ENCODE peak calls at places on chromosome 11, in seven cellular contexts. F is WTC11, I is GM12865, G is adrenal gland, R is heart right ventricle, E is Calu3, K is nephron progenitor cell. H is an unnamed sample.

GRCh38 chr11:87972133-87972532 is 203.1 kb downstream of the RAB38 start:
- DNase-seq in F (no peak), I (peak), G (no peak), R (no peak), E (no peak), K (no peak), H (no peak)

GRCh38 chr11:134981824-134982223 is 569.8 kb upstream of the B3GAT1 start:
- DNase-seq in F (no peak), I (no peak), G (no peak), R (no peak), E (no peak), K (no peak), H (no peak)

GRCh38 chr11:75786101-75786736 is 17.6 kb downstream of the DGAT2 start:
- DNase-seq in F (no peak), I (no peak), G (no peak), R (no peak), E (peak), K (no peak), H (no peak)

GRCh38 chr11:9315078-9315688 is 790 bp upstream of the TMEM41B start:
- DNase-seq in F (no peak), I (no peak), G (peak), R (no peak), E (peak), K (no peak), H (peak)

GRCh38 chr11:121479355-121479754 is 26.6 kb upstream of the SORL1-AS1 start:
- DNase-seq in F (peak), I (no peak), G (no peak), R (no peak), E (no peak), K (peak), H (no peak)

GRCh38 chr11:115616941-115617340 is 112.7 kb upstream of the CADM1 start:
- DNase-seq in F (no peak), I (no peak), G (peak), R (peak), E (no peak), K (peak), H (no peak)

GRCh38 chr11:71482216-71482615 is 29.2 kb downstream of the NADSYN1 start:
- DNase-seq in F (no peak), I (no peak), G (no peak), R (no peak), E (no peak), K (no peak), H (no peak)

GRCh38 chr11:6695377-6695776 is 12.2 kb upstream of the MRPL17 start:
- DNase-seq in F (no peak), I (no peak), G (peak), R (peak), E (no peak), K (no peak), H (no peak)

GRCh38 chr11:61972112-61972795 is 4.8 kb upstream of the FTH1 start:
- DNase-seq in F (no peak), I (no peak), G (no peak), R (no peak), E (peak), K (no peak), H (no peak)

GRCh38 chr11:43975631-43976030 is 33.2 kb downstream of the C11orf96 start:
- DNase-seq in F (no peak), I (no peak), G (no peak), R (no peak), E (no peak), K (no peak), H (no peak)

GRCh38 chr11:47248304-47248663 is 330 bp downstream of the ACP2 start:
- DNase-seq in F (no peak), I (peak), G (no peak), R (peak), E (no peak), K (no peak), H (no peak)

GRCh38 chr11:33670250-33671011 is 30.2 kb downstream of the C11orf91 start:
- DNase-seq in F (no peak), I (peak), G (no peak), R (no peak), E (no peak), K (no peak), H (no peak)

GRCh38 chr11:66848671-66849500 is 5.6 kb downstream of the RCE1 start:
- DNase-seq in F (no peak), I (no peak), G (peak), R (no peak), E (no peak), K (no peak), H (no peak)

GRCh38 chr11:27471588-27472397 is 797 bp downstream of the LGR4 start:
- DNase-seq in F (peak), I (peak), G (peak), R (peak), E (peak), K (peak), H (peak)

GRCh38 chr11:9473408-9473807 is 12.6 kb downstream of the ZNF143 start:
- DNase-seq in F (no peak), I (no peak), G (no peak), R (no peak), E (no peak), K (no peak), H (no peak)

GRCh38 chr11:22244986-22245592 is 52.2 kb downstream of the ANO5 start:
- DNase-seq in F (peak), I (peak), G (peak), R (peak), E (peak), K (peak), H (peak)

GRCh38 chr11:108609681-108610080 is 16.1 kb upstream of the EXPH5 start:
- DNase-seq in F (no peak), I (no peak), G (no peak), R (no peak), E (no peak), K (no peak), H (no peak)

GRCh38 chr11:107705027-107705426 is 6.8 kb downstream of the SLN start:
- DNase-seq in F (no peak), I (no peak), G (no peak), R (no peak), E (no peak), K (no peak), H (no peak)

GRCh38 chr11:104222464-104222863 is 58.5 kb upstream of the PDGFD start:
- DNase-seq in F (no peak), I (peak), G (no peak), R (no peak), E (no peak), K (no peak), H (no peak)

GRCh38 chr11:11265994-11266606 is 87.0 kb downstream of the CSNK2A3 start:
- DNase-seq in F (peak), I (peak), G (no peak), R (peak), E (peak), K (peak), H (peak)

GRCh38 chr11:126753990-126754389 is 246.6 kb downstream of the KIRREL3 start:
- DNase-seq in F (no peak), I (no peak), G (no peak), R (no peak), E (no peak), K (no peak), H (no peak)

GRCh38 chr11:125842319-125842948 is 9.3 kb downstream of the PATE4 start:
- DNase-seq in F (no peak), I (no peak), G (no peak), R (no peak), E (no peak), K (no peak), H (no peak)

GRCh38 chr11:34311126-34311525 is 46.7 kb downstream of the ABTB2 start:
- DNase-seq in F (no peak), I (no peak), G (no peak), R (peak), E (no peak), K (no peak), H (no peak)

GRCh38 chr11:13831707-13832106 is 130.8 kb upstream of the SPON1 start:
- DNase-seq in F (no peak), I (no peak), G (no peak), R (no peak), E (no peak), K (no peak), H (no peak)

GRCh38 chr11:21727102-21727501 is 465.8 kb upstream of the ANO5 start:
- DNase-seq in F (no peak), I (no peak), G (no peak), R (no peak), E (no peak), K (no peak), H (no peak)

GRCh38 chr11:80317612-80318011 is 876.8 kb upstream of the TENM4 start:
- DNase-seq in F (no peak), I (no peak), G (no peak), R (no peak), E (no peak), K (no peak), H (no peak)

GRCh38 chr11:80320226-80320625 is 879.4 kb upstream of the TENM4 start:
- DNase-seq in F (no peak), I (no peak), G (no peak), R (no peak), E (no peak), K (no peak), H (no peak)

GRCh38 chr11:80315263-80315662 is 874.4 kb upstream of the TENM4 start:
- DNase-seq in F (no peak), I (no peak), G (no peak), R (no peak), E (no peak), K (no peak), H (no peak)

GRCh38 chr11:80320765-80321164 is 879.9 kb upstream of the TENM4 start:
- DNase-seq in F (peak), I (peak), G (no peak), R (no peak), E (no peak), K (no peak), H (no peak)
- TF ChIP-seq CTCF in F (peak), I (peak), G (no peak), R (no peak), E (no peak), K (no peak), H (no peak)

GRCh38 chr11:64866173-64866491 is 12.3 kb downstream of the EHD1 start:
- DNase-seq in F (no peak), I (peak), G (no peak), R (no peak), E (no peak), K (no peak), H (no peak)

GRCh38 chr11:64864473-64865285 is 13.7 kb downstream of the EHD1 start:
- DNase-seq in F (no peak), I (peak), G (peak), R (peak), E (no peak), K (no peak), H (no peak)

GRCh38 chr11:64863381-64864060 is 14.9 kb downstream of the EHD1 start:
- DNase-seq in F (no peak), I (no peak), G (no peak), R (no peak), E (no peak), K (no peak), H (no peak)

GRCh38 chr11:64864135-64864472 is 14.3 kb downstream of the EHD1 start:
- DNase-seq in F (no peak), I (peak), G (no peak), R (no peak), E (no peak), K (no peak), H (no peak)

GRCh38 chr11:64865286-64866172 is 12.9 kb downstream of the EHD1 start:
- DNase-seq in F (no peak), I (peak), G (no peak), R (no peak), E (no peak), K (no peak), H (no peak)
- TF ChIP-seq CTCF in F (no peak), I (no peak), G (no peak), R (no peak), E (no peak), K (no peak), H (no peak)

GRCh38 chr11:100825610-100826009 is 138.5 kb downstream of the ARHGAP42 start:
- DNase-seq in F (no peak), I (no peak), G (no peak), R (no peak), E (no peak), K (no peak), H (no peak)

GRCh38 chr11:100831929-100832480 is 144.9 kb downstream of the ARHGAP42 start:
- DNase-seq in F (no peak), I (no peak), G (no peak), R (no peak), E (no peak), K (no peak), H (no peak)

GRCh38 chr11:100830978-100831732 is 144.1 kb downstream of the ARHGAP42 start:
- DNase-seq in F (no peak), I (no peak), G (no peak), R (peak), E (no peak), K (no peak), H (no peak)

GRCh38 chr11:100830295-100830694 is 143.2 kb downstream of the ARHGAP42 start:
- DNase-seq in F (no peak), I (no peak), G (no peak), R (no peak), E (no peak), K (peak), H (peak)

DNA sequence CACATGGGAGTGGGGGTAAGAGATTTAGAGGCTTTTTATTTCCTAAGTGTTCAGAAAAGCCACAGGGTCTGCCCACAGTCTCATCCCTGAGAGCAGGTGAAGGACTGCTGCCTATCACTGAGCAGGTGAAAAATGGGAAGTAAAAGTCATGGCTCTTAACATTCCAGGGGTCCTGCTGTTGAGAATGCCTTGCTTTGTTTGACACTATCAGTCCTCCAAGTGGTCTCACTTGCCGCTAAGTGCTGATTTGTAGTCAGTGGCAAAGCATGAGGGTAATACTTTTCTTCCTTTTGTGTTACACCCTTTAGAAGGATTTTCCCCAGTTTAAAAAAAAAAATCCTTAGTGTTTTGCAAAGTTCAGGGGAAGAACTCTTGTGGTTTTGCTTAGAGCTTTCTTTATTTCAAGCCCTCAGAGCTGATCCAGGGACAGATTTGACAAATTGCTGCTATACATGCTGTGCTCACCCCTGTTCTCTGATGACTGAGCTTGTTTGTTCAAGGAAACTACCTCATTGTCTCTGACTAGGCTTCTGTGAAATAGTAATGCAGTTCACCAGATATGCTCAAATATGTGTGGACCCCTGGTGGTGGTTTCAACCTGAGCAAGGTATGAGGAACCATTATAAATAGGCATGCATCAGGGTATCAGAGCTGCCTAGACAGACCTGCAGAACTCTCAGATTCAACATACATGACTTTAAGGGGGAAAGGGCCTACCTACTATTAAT is 141.0 kb downstream of the ARHGAP42 start:
- DNase-seq in F (no peak), I (peak), G (no peak), R (no peak), E (peak), K (peak), H (no peak)
- TF ChIP-seq CTCF in F (no peak), I (peak), G (peak), R (peak), E (no peak), K (peak), H (no peak)

DNA sequence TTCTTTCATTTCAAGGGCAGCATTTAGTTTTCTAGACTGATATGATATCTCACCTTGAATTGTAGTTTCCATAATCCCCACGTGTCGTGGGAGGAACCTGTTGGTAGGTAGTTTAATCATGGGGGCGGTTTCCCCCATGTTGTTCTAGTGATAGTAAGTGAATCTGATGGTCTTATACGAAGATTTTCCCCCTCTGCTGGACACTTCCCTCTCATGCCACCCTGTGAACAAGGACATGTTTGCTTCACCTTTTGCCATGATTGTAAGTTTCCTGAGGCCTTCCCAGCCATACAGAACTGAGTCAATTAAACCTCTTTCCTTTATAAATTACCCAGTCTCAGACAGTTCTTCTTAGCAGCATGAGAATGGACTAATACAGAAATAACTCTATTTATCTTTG is 851.1 kb upstream of the FAT3 start:
- DNase-seq in F (peak), I (no peak), G (no peak), R (no peak), E (no peak), K (no peak), H (no peak)
- TF ChIP-seq CTCF in F (no peak), I (no peak), G (no peak), R (no peak), E (no peak), K (no peak), H (peak)

GRCh38 chr11:118522571-118523072 is 4.7 kb upstream of the TTC36 start:
- DNase-seq in F (peak), I (no peak), G (no peak), R (no peak), E (peak), K (peak), H (no peak)
- TF ChIP-seq CTCF in F (no peak), I (no peak), G (no peak), R (peak), E (no peak), K (peak), H (no peak)

DNA sequence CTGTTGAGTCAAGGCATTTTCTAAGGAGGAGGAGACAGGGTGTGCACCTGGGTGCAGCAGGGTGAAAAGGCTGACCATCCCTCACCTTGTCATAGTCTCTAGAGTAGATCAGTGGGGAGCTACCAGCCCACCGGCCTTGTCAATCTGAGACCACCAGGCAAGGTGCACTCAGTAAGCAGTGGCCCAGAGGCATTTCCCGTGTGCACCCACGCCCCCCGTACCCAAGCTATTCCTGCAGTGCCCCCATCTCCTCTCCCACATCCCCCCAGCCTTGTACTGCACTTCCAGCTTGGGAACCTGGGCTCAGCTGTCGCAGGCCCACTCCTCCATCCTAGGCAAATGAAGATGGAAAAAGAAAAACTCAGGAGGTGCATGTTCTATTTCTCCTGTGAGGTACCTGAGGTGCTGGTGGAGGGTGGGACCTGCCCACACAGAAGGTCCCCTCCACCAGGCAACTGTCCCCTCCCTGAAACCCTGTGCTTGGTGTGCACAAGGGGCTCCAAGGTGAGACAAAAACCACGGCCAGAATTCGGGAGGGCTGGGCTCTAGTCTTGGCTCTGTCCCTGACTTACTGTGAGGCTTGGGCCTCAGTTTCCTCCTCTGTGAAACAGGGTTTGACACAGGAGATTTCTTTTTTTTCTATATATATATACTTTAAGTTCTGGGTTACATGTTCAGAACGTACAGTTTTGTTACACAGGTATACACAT is 8.4 kb downstream of the P2RY2 start:
- DNase-seq in F (no peak), I (no peak), G (no peak), R (no peak), E (no peak), K (peak), H (peak)
- TF ChIP-seq CTCF in F (no peak), I (no peak), G (no peak), R (no peak), E (no peak), K (no peak), H (no peak)

GRCh38 chr11:41400124-41400523 is 59.3 kb downstream of the LRRC4C start:
- DNase-seq in F (no peak), I (no peak), G (no peak), R (no peak), E (no peak), K (no peak), H (no peak)

GRCh38 chr11:41398175-41398574 is 61.3 kb downstream of the LRRC4C start:
- DNase-seq in F (no peak), I (no peak), G (no peak), R (no peak), E (no peak), K (no peak), H (no peak)

GRCh38 chr11:41404109-41404508 is 55.3 kb downstream of the LRRC4C start:
- DNase-seq in F (no peak), I (no peak), G (no peak), R (no peak), E (no peak), K (no peak), H (no peak)

DNA sequence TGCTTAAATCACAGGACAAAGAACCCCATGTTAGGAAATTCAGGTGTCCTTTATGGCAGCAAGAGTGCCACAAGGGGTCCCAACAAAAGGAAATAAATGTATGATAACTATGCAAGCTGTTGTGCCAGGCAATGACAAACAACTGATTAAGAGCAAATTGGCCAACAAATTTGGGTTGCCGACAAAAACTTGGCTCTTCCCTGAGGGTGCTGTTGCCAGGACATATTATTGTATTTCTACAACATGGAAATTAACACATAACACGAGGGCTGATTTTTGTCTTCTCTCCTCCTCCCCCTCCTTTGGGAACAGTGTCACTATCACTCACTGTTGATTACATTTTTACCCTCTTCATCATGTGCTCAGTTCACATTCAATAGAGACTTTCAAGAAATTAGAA is 56.0 kb downstream of the LRRC4C start:
- DNase-seq in F (no peak), I (no peak), G (no peak), R (no peak), E (no peak), K (no peak), H (no peak)
- TF ChIP-seq CTCF in F (no peak), I (no peak), G (no peak), R (no peak), E (no peak), K (no peak), H (no peak)

H was measured in glutamatergic neuron.